ENCODE peak calls at places on chromosomes 1 and 21, in four cellular contexts. X, B, E and W are unnamed samples.

GRCh38 chr1:234550341-234551031 is 59.5 kb downstream of the IRF2BP2 start:
- DNase-seq in E (no peak), B (no peak), X (no peak), W (no peak)

GRCh38 chr1:186722711-186723309 is 42.6 kb upstream of the PTGS2 start:
- DNase-seq in X (peak), B (peak), E (no peak), W (peak)

GRCh38 chr1:33165209-33165608 is 16.6 kb downstream of the TRIM62 start:
- DNase-seq in E (no peak), X (peak), B (no peak), W (no peak)

GRCh38 chr1:226420328-226420727 is 12.4 kb upstream of the PARP1 start:
- DNase-seq in B (no peak), E (no peak), X (no peak), W (no peak)

GRCh38 chr1:201902198-201902597 is 13.5 kb downstream of the SHISA4 start:
- DNase-seq in X (no peak), E (no peak), B (no peak), W (no peak)

GRCh38 chr1:78712467-78712866 is 62.8 kb downstream of the IFI44 start:
- DNase-seq in B (no peak), E (no peak), X (no peak), W (no peak)

GRCh38 chr1:28144203-28145135 is 32.0 kb downstream of the PTAFR start:
- DNase-seq in B (peak), E (no peak), X (no peak), W (peak)

GRCh38 chr1:64663654-64664053 is 81.2 kb upstream of the RAVER2 start:
- DNase-seq in X (peak), E (no peak), B (peak), W (peak)

GRCh38 chr1:3275471-3276340 is 178.8 kb upstream of the ARHGEF16 start:
- DNase-seq in X (no peak), B (no peak), E (peak), W (no peak)

GRCh38 chr21:30057108-30057507 is 109.5 kb downstream of the CLDN17 start:
- DNase-seq in X (no peak), B (no peak), E (no peak), W (no peak)

GRCh38 chr1:157045251-157046218 is at the start of gene ARHGEF11:
- DNase-seq in E (peak), B (peak), X (peak), W (peak)

GRCh38 chr1:27526569-27527222 is 36.7 kb upstream of the WASF2 start:
- DNase-seq in E (no peak), X (no peak), B (peak), W (no peak)

GRCh38 chr1:18743233-18743632 is 112.6 kb downstream of the PAX7 start:
- DNase-seq in B (no peak), X (peak), E (no peak), W (no peak)

GRCh38 chr1:156665539-156665938 is 11.7 kb downstream of the NES start:
- DNase-seq in X (no peak), E (no peak), B (no peak), W (no peak)

GRCh38 chr1:99503276-99503747 is 142.6 kb upstream of the PALMD start:
- DNase-seq in E (no peak), B (no peak), X (no peak), W (no peak)

GRCh38 chr1:34928865-34929496 is 469 bp downstream of the DLGAP3 start:
- DNase-seq in X (peak), B (peak), E (no peak), W (no peak)

GRCh38 chr1:160291248-160292220 is 6.6 kb upstream of the PEX19 start:
- DNase-seq in E (peak), B (peak), X (peak), W (peak)